ENCODE peak calls at places on chromosomes 2 and 18, in eight cellular contexts. M is WTC11; D is fibroblast of mammary gland; X is activated T-cell treated with anti-CD3 and anti-CD28 coated beads, Interleukin-2, amount 50 U/mL, for 72 hours; Z is NCI-H2029; G is HFF-Myc; A is T-helper 9 cell; S is heart left ventricle. P is an unnamed sample.

GRCh38 chr18:13211537-13211936 is 7.0 kb upstream of the LDLRAD4 start:
- DNase-seq in M (no peak), S (no peak), D (no peak), G (no peak), Z (no peak), X (no peak), A (no peak), P (no peak)

GRCh38 chr2:195312662-195313061 is 344.4 kb upstream of the SLC39A10 start:
- DNase-seq in A (no peak), G (no peak), M (no peak), X (no peak), Z (no peak), D (no peak), S (no peak), P (no peak)

GRCh38 chr18:13412017-13412416 is 193.5 kb downstream of the LDLRAD4 start:
- DNase-seq in M (no peak), D (no peak), A (no peak), S (no peak), Z (no peak), X (no peak), G (no peak), P (no peak)

GRCh38 chr2:36597532-36598377 is at the start of gene FEZ2:
- DNase-seq in A (peak; percentile 42), Z (peak; percentile 43), X (peak; percentile 85), S (peak; percentile 82), D (peak; percentile 67), G (peak; percentile 25), M (peak; percentile 95), P (peak; percentile 94)

GRCh38 chr18:3323900-3324299 is 62.0 kb downstream of the MYL12B start:
- DNase-seq in M (no peak), S (no peak), A (no peak), X (no peak), Z (no peak), D (peak; percentile 51), G (no peak), P (no peak)

GRCh38 chr2:86686905-86687304 is 33.2 kb upstream of the RMND5A start:
- DNase-seq in M (no peak), A (no peak), Z (no peak), D (no peak), S (no peak), X (no peak), G (no peak), P (no peak)

GRCh38 chr2:23499419-23499818 is 114.4 kb downstream of the KLHL29 start:
- DNase-seq in S (no peak), G (no peak), M (no peak), D (no peak), X (no peak), A (no peak), Z (no peak), P (no peak)

GRCh38 chr2:30514861-30515435 is 67.9 kb downstream of the LCLAT1 start:
- DNase-seq in X (no peak), Z (no peak), M (no peak), G (no peak), A (no peak), D (no peak), S (no peak), P (no peak)

GRCh38 chr2:127403460-127403859 is 14.8 kb upstream of the PROC start:
- DNase-seq in S (no peak), G (no peak), Z (no peak), A (no peak), X (no peak), D (no peak), M (no peak), P (no peak)

GRCh38 chr2:20450201-20451108 is 3.6 kb downstream of the RHOB start:
- DNase-seq in G (no peak), X (no peak), Z (no peak), M (peak; percentile 14), A (no peak), D (peak; percentile 90), S (peak; percentile 75), P (peak; percentile 55)

GRCh38 chr18:51668101-51668500 is 470.6 kb upstream of the MEX3C start:
- DNase-seq in S (peak; percentile 30), X (peak; percentile 44), M (peak; percentile 76), A (no peak), Z (no peak), G (peak; percentile 1), D (peak; percentile 43), P (peak; percentile 70)

GRCh38 chr2:109410021-109410815 is 203.5 kb downstream of the SEPTIN10 start:
- DNase-seq in G (peak; percentile 24), S (peak; percentile 54), M (peak; percentile 43), D (peak; percentile 64), A (no peak), Z (no peak), X (no peak), P (peak; percentile 78)

GRCh38 chr18:58354791-58355190 is 274.1 kb downstream of the ALPK2 start:
- DNase-seq in D (no peak), A (no peak), Z (no peak), M (no peak), G (no peak), S (no peak), X (no peak), P (no peak)

GRCh38 chr2:235049719-235050118 is 97.9 kb downstream of the SH3BP4 start:
- DNase-seq in S (no peak), M (no peak), X (no peak), Z (no peak), G (no peak), D (no peak), A (no peak), P (no peak)

GRCh38 chr2:72888438-72889202 is 1.4 kb downstream of the SPR start:
- DNase-seq in G (no peak), X (no peak), D (no peak), A (no peak), M (no peak), Z (no peak), S (no peak), P (no peak)

GRCh38 chr2:239263231-239263936 is 137.4 kb downstream of the HDAC4 start:
- DNase-seq in S (peak; percentile 39), Z (no peak), D (no peak), G (no peak), A (no peak), M (no peak), X (no peak), P (no peak)

GRCh38 chr18:69330345-69330744 is 70.3 kb upstream of the DOK6 start:
- DNase-seq in Z (no peak), M (no peak), G (no peak), X (no peak), S (no peak), A (no peak), D (no peak), P (no peak)

GRCh38 chr2:212052412-212053159 is 486.0 kb downstream of the ERBB4 start:
- DNase-seq in Z (no peak), M (no peak), X (no peak), G (peak; percentile 52), S (no peak), D (peak; percentile 82), A (no peak), P (no peak)

GRCh38 chr2:173667014-173667413 is 298.2 kb downstream of the SP3 start:
- DNase-seq in D (no peak), G (no peak), S (no peak), A (no peak), M (no peak), X (no peak), Z (no peak), P (no peak)

GRCh38 chr2:119264781-119265692 is 41.4 kb downstream of the STEAP3 start:
- DNase-seq in G (no peak), Z (peak; percentile 52), X (peak; percentile 32), D (peak; percentile 47), S (peak; percentile 37), A (no peak), M (peak; percentile 71), P (peak; percentile 83)

GRCh38 chr2:17736989-17737388 is 16.6 kb downstream of the SMC6 start:
- DNase-seq in M (no peak), X (no peak), G (no peak), A (no peak), S (no peak), Z (no peak), D (peak; percentile 37), P (no peak)

GRCh38 chr2:71925268-71926097 is 222.2 kb downstream of the CYP26B1 start:
- DNase-seq in M (no peak), G (no peak), Z (no peak), A (no peak), D (peak; percentile 69), X (no peak), S (no peak), P (no peak)